ENCODE peak calls at places on chromosome 4, in four cellular contexts. One of them, this sample, is unnamed.

GRCh38 chr4:123825596-123826291 is 429.1 kb downstream of the SPRY1 start:
- DNase-seq in right lobe of liver: no peak
- DNase-seq in heart left ventricle: no peak
- DNase-seq in OCI-LY7: no peak
- DNase-seq in this sample: no peak

GRCh38 chr4:2671267-2671895 is 84.8 kb downstream of the TNIP2 start:
- DNase-seq in OCI-LY7: no peak
- DNase-seq in heart left ventricle: no peak
- DNase-seq in right lobe of liver: no peak
- DNase-seq in this sample: no peak

GRCh38 chr4:119788334-119789266 is 160.0 kb upstream of the PDE5A start:
- DNase-seq in right lobe of liver: no peak
- DNase-seq in OCI-LY7: no peak
- DNase-seq in heart left ventricle: no peak
- DNase-seq in this sample: no peak

GRCh38 chr4:101169044-101170014 is 178.0 kb downstream of the PPP3CA start:
- DNase-seq in OCI-LY7: peak; percentile 73
- DNase-seq in right lobe of liver: peak; percentile 74
- DNase-seq in heart left ventricle: no peak
- DNase-seq in this sample: peak; percentile 63

GRCh38 chr4:147157860-147158701 is 212.4 kb upstream of the TTC29 start:
- DNase-seq in OCI-LY7: no peak
- DNase-seq in right lobe of liver: no peak
- DNase-seq in heart left ventricle: peak; percentile 74
- DNase-seq in this sample: no peak

GRCh38 chr4:44674471-44674870 is 3.7 kb upstream of the GUF1 start:
- DNase-seq in OCI-LY7: no peak
- DNase-seq in heart left ventricle: no peak
- DNase-seq in right lobe of liver: no peak
- DNase-seq in this sample: no peak

GRCh38 chr4:148539387-148539786 is 97.2 kb upstream of the NR3C2 start:
- DNase-seq in OCI-LY7: no peak
- DNase-seq in heart left ventricle: no peak
- DNase-seq in right lobe of liver: no peak
- DNase-seq in this sample: peak; percentile 44

GRCh38 chr4:77286906-77287305 is 129.9 kb downstream of the CCNG2 start:
- DNase-seq in OCI-LY7: no peak
- DNase-seq in right lobe of liver: no peak
- DNase-seq in heart left ventricle: no peak
- DNase-seq in this sample: no peak

GRCh38 chr4:73676881-73677323 is 56.7 kb upstream of the RASSF6 start:
- DNase-seq in heart left ventricle: no peak
- DNase-seq in right lobe of liver: no peak
- DNase-seq in OCI-LY7: peak; percentile 33
- DNase-seq in this sample: no peak

GRCh38 chr4:145731026-145731425 is 51.1 kb downstream of the C4orf51 start:
- DNase-seq in right lobe of liver: peak; percentile 79
- DNase-seq in OCI-LY7: no peak
- DNase-seq in heart left ventricle: no peak
- DNase-seq in this sample: no peak

GRCh38 chr4:10296730-10297129 is 160.5 kb downstream of the ZNF518B start:
- DNase-seq in OCI-LY7: no peak
- DNase-seq in right lobe of liver: no peak
- DNase-seq in heart left ventricle: no peak
- DNase-seq in this sample: no peak

GRCh38 chr4:7043521-7044414 is 596 bp downstream of the TADA2B start:
- DNase-seq in OCI-LY7: peak; percentile 68
- DNase-seq in right lobe of liver: peak; percentile 66
- DNase-seq in heart left ventricle: peak; percentile 77
- DNase-seq in this sample: peak; percentile 45

DNA sequence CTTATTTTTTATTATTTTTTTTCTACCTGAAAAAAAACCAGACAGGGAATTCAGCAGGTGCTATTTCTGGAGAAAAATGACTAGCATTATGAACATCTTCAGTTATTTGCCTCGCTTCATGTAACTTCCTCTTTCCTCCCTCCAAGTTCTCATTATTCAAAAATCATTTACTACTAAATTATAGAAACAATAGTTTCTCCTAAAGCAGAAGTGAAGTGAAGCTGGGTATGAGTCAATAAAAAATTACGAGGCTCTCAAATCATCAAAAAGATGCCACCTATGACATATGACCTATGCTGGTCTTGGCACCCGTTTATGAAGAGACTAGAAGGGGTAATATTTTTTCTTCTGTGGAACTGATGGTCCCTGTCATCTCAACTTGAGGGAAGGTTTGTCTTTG is 145.0 kb upstream of the AADAT start:
- DNase-seq in right lobe of liver: no peak
- DNase-seq in OCI-LY7: no peak
- DNase-seq in heart left ventricle: no peak
- DNase-seq in this sample: no peak
- H3K4me3 ChIP-seq in right lobe of liver: no peak overlapping the region
- H3K4me3 ChIP-seq in OCI-LY7: no peak overlapping the region
- H3K4me3 ChIP-seq in heart left ventricle: no peak overlapping the region
- H3K4me3 ChIP-seq in this sample: no peak overlapping the region

DNA sequence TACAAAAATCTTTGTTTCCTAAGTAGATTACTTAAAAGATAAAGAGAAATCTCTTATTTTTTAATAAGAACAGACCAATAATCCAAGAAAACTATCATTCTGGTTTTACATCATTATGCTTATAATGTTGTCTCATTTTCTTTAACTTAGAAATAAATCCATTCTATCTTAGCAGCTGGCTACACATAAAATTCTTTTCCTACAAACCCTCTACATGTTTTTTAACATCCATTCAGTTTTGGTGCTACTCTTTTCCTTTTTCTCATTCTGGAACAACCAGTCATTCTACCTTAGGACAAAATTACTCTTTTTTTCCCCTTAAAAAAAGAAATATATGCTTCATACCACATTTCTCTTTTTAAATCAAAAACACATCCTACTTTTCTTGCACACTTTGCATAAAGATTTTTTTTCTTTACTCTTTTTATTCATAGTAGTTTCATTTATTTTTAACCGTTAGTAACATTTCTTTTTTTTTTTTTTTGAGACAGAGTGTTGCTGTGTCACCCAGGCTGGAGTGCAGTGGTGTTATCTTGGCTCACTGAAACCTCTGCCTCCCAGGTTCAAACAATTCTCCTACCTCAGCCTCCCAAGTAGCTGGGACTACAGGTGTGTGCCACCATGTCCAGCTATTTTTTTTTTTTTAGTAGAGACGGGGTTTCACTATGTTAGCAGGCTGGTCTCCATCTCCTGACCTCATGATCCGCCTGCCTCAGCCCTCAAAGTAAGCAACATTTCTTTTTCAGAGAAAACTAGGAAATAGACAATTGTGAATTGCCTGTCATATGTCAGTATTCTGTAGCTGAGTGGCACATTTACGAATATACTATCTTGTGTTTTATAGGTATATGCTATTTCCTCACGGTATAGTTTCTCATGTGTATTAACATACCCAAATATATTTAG is 562.8 kb downstream of the ADGRL3 start:
- DNase-seq in right lobe of liver: no peak
- DNase-seq in OCI-LY7: no peak
- DNase-seq in heart left ventricle: no peak
- DNase-seq in this sample: no peak
- H3K27ac ChIP-seq in right lobe of liver: no peak overlapping the region
- H3K27ac ChIP-seq in OCI-LY7: no peak overlapping the region
- H3K27ac ChIP-seq in heart left ventricle: no peak overlapping the region
- H3K27ac ChIP-seq in this sample: no peak overlapping the region

DNA sequence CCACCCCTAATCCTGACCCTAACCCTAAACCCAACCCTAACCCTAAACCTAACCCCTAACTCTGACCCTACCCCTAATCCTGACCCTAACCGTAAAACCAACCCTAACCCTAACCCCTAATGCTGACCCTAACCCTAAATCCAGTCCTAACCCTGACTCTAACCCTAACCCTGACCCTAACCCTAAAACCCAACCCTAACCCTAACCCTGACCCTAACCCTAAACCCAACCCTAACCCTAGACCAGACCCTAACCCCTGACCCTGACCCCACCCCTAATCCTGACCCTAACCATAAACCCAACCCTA is 708 bp upstream of the PCGF3 start:
- DNase-seq in heart left ventricle: no peak
- DNase-seq in OCI-LY7: no peak
- DNase-seq in right lobe of liver: no peak
- DNase-seq in this sample: no peak
- H3K4me3 ChIP-seq in heart left ventricle: peak overlapping the region; percentile 75
- H3K4me3 ChIP-seq in OCI-LY7: peak overlapping the region; percentile 82
- H3K4me3 ChIP-seq in right lobe of liver: no peak overlapping the region
- H3K4me3 ChIP-seq in this sample: peak overlapping the region; percentile 59

GRCh38 chr4:15894923-15895411 is 43.6 kb downstream of the FGFBP1 start:
- DNase-seq in right lobe of liver: no peak
- DNase-seq in heart left ventricle: no peak
- DNase-seq in OCI-LY7: no peak
- DNase-seq in this sample: no peak
- H3K27ac ChIP-seq in right lobe of liver: no peak overlapping the region
- H3K27ac ChIP-seq in heart left ventricle: no peak overlapping the region
- H3K27ac ChIP-seq in OCI-LY7: no peak overlapping the region
- H3K27ac ChIP-seq in this sample: no peak overlapping the region

GRCh38 chr4:113742643-113743042 is 18.9 kb downstream of the CAMK2D start:
- DNase-seq in OCI-LY7: no peak
- DNase-seq in heart left ventricle: no peak
- DNase-seq in right lobe of liver: no peak
- DNase-seq in this sample: no peak

GRCh38 chr4:113741971-113742370 is 19.6 kb downstream of the CAMK2D start:
- DNase-seq in OCI-LY7: no peak
- DNase-seq in heart left ventricle: no peak
- DNase-seq in right lobe of liver: no peak
- DNase-seq in this sample: no peak

GRCh38 chr4:113745724-113746123 is 15.8 kb downstream of the CAMK2D start:
- DNase-seq in heart left ventricle: no peak
- DNase-seq in OCI-LY7: no peak
- DNase-seq in right lobe of liver: no peak
- DNase-seq in this sample: no peak

GRCh38 chr4:113744667-113745241 is 16.8 kb downstream of the CAMK2D start:
- DNase-seq in OCI-LY7: no peak
- DNase-seq in heart left ventricle: no peak
- DNase-seq in right lobe of liver: no peak
- DNase-seq in this sample: no peak

GRCh38 chr4:113743690-113744089 is 17.8 kb downstream of the CAMK2D start:
- DNase-seq in right lobe of liver: no peak
- DNase-seq in OCI-LY7: no peak
- DNase-seq in heart left ventricle: no peak
- DNase-seq in this sample: no peak
- H3K4me3 ChIP-seq in right lobe of liver: no peak overlapping the region
- H3K4me3 ChIP-seq in OCI-LY7: no peak overlapping the region
- H3K4me3 ChIP-seq in heart left ventricle: no peak overlapping the region
- H3K4me3 ChIP-seq in this sample: no peak overlapping the region

DNA sequence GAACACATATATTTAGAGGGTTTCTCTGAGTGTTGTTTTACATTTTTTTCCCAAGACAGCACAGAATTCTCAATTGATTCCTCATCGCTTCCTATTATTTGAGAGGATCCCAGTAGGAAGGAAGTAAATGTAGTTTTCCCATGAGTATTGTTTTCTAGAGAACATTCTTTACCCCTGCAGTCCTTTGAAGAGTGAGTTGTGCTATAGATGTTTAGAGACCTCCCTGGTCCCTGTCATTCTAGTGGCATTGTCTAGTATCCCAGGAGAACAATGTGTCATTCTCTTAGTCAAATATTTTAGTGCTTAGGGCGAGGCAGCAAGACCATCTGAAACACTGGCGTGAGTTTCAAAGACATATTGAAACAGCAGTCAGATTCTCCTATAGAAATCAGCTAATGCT is 32.5 kb downstream of the SORBS2 start:
- DNase-seq in OCI-LY7: no peak
- DNase-seq in right lobe of liver: no peak
- DNase-seq in heart left ventricle: no peak
- DNase-seq in this sample: no peak
- H3K27ac ChIP-seq in OCI-LY7: no peak overlapping the region
- H3K27ac ChIP-seq in right lobe of liver: no peak overlapping the region
- H3K27ac ChIP-seq in heart left ventricle: peak overlapping the region; percentile 32
- H3K27ac ChIP-seq in this sample: peak overlapping the region; percentile 43

DNA sequence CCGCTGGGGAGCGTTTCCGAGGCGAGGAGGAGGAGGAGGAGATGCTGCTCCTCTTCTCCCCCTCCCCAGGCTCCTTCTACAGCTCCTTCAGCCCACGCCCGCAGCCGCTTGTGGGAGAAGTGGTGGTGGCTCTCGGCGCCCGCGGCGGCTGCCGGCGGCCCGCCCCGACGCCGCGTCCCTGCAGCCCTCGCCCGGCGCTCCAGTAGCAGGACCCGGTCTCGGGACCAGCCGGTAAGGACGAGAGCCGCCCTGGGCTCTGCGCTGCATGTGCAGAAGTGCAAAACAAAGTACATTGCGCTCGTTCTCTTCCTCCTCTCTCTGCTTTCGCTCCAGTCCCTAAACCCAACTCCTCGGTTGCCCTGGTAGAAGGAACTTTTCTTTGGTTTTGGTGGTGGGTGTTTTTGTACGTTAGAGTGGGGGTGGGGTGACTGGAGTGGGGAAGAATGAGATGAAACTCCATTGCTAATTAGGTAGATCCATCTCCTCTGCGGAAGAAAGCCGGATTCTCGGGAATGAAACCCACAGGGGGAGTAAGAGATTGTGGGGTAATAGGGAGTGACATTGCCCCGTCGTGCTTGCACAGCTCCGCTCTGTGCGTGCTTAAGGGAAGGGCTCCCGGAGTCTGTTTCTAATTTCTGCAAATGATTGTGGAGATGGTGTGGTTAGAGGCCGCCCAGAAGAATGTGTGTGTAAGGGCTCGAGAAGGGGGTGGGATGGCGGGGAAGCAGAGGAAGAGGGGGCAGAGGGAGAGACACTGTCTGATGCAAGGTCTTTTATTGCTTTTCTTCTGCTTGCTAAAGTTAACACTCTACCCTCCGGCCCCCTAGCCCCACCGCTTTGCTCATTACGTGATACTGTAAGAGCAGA is 677 bp downstream of the PTPN13 start:
- DNase-seq in OCI-LY7: no peak
- DNase-seq in right lobe of liver: no peak
- DNase-seq in heart left ventricle: peak; percentile 66
- DNase-seq in this sample: peak; percentile 37
- H3K4me3 ChIP-seq in OCI-LY7: no peak overlapping the region
- H3K4me3 ChIP-seq in right lobe of liver: peak overlapping the region; percentile 39
- H3K4me3 ChIP-seq in heart left ventricle: peak overlapping the region; percentile 54
- H3K4me3 ChIP-seq in this sample: peak overlapping the region; percentile 76

GRCh38 chr4:82801910-82802521 is 3.4 kb upstream of the SCD5 start:
- DNase-seq in OCI-LY7: peak; percentile 12
- DNase-seq in right lobe of liver: no peak
- DNase-seq in heart left ventricle: no peak
- DNase-seq in this sample: no peak

GRCh38 chr4:82798168-82799005 is at the start of gene SCD5:
- DNase-seq in OCI-LY7: peak; percentile 56
- DNase-seq in heart left ventricle: peak; percentile 77
- DNase-seq in right lobe of liver: no peak
- DNase-seq in this sample: peak; percentile 52

GRCh38 chr4:82797048-82797590 is 1.5 kb downstream of the SCD5 start:
- DNase-seq in OCI-LY7: no peak
- DNase-seq in right lobe of liver: no peak
- DNase-seq in heart left ventricle: no peak
- DNase-seq in this sample: no peak

GRCh38 chr4:82797591-82798081 is 960 bp downstream of the SCD5 start:
- DNase-seq in OCI-LY7: no peak
- DNase-seq in heart left ventricle: no peak
- DNase-seq in right lobe of liver: no peak
- DNase-seq in this sample: no peak

GRCh38 chr4:82799006-82799881 is 648 bp upstream of the SCD5 start:
- DNase-seq in right lobe of liver: no peak
- DNase-seq in heart left ventricle: no peak
- DNase-seq in OCI-LY7: no peak
- DNase-seq in this sample: no peak
- H3K27ac ChIP-seq in right lobe of liver: no peak overlapping the region
- H3K27ac ChIP-seq in heart left ventricle: peak overlapping the region; percentile 76
- H3K27ac ChIP-seq in OCI-LY7: no peak overlapping the region
- H3K27ac ChIP-seq in this sample: no peak overlapping the region